ENCODE peak calls at places on chromosomes 7 and 10, in nine cellular contexts. U, W, R, Y, E, Z, J, V and A are unnamed samples.

GRCh38 chr10:97925308-97925938 is 75.8 kb downstream of the GOLGA7B start:
- DNase-seq in Z (no peak), U (no peak), V (no peak), Y (no peak), E (no peak), W (no peak), J (no peak), R (no peak), A (no peak)

GRCh38 chr10:63522129-63522687 is 1.0 kb downstream of the REEP3 start:
- DNase-seq in Y (no peak), J (no peak), W (no peak), U (peak), Z (peak), V (peak), R (no peak), E (no peak), A (peak)

GRCh38 chr7:75642810-75643486 is 95.8 kb downstream of the HIP1 start:
- DNase-seq in J (no peak), V (no peak), Z (peak), Y (no peak), W (no peak), E (peak), U (no peak), R (peak), A (peak)

GRCh38 chr10:86290933-86291615 is 75.5 kb downstream of the GRID1 start:
- DNase-seq in R (no peak), W (no peak), U (no peak), Y (no peak), Z (no peak), V (no peak), E (no peak), J (no peak), A (no peak)

GRCh38 chr7:14754631-14755030 is 147.9 kb downstream of the DGKB start:
- DNase-seq in W (no peak), R (no peak), E (peak), Y (no peak), V (no peak), Z (no peak), U (no peak), J (no peak), A (peak)

GRCh38 chr10:113449151-113449695 is 103.6 kb upstream of the HABP2 start:
- DNase-seq in V (no peak), J (no peak), R (no peak), U (no peak), Y (no peak), W (no peak), Z (no peak), E (no peak), A (no peak)

GRCh38 chr7:127946847-127947246 is 84.4 kb downstream of the LRRC4 start:
- DNase-seq in E (no peak), Y (no peak), R (no peak), V (no peak), Z (no peak), J (no peak), W (no peak), U (no peak), A (no peak)

GRCh38 chr10:73819513-73820093 is 8.2 kb upstream of the NDST2 start:
- DNase-seq in Z (no peak), U (no peak), E (no peak), J (no peak), V (no peak), W (no peak), R (no peak), Y (no peak), A (peak)

GRCh38 chr10:129712000-129712399 is 245.0 kb downstream of the MGMT start:
- DNase-seq in V (no peak), Y (no peak), U (no peak), E (no peak), R (no peak), J (no peak), Z (no peak), W (no peak), A (no peak)

GRCh38 chr10:113362645-113363091 is 190.2 kb upstream of the HABP2 start:
- DNase-seq in W (no peak), U (no peak), J (no peak), E (no peak), Y (no peak), R (no peak), V (no peak), Z (no peak), A (no peak)

GRCh38 chr10:132543916-132544743 is 6.5 kb downstream of the INPP5A start:
- DNase-seq in J (no peak), U (no peak), E (no peak), V (no peak), Y (peak), R (no peak), W (no peak), Z (no peak), A (no peak)

GRCh38 chr10:74150151-74151056 is at the start of gene AP3M1:
- DNase-seq in R (peak), Z (peak), V (peak), Y (no peak), J (peak), U (peak), W (peak), E (peak), A (no peak)

GRCh38 chr7:116999316-116999715 is 46.0 kb downstream of the ST7 start:
- DNase-seq in W (no peak), J (no peak), Y (no peak), Z (no peak), R (no peak), U (no peak), E (no peak), V (no peak), A (no peak)

GRCh38 chr10:110336111-110336721 is 31.5 kb upstream of the SMNDC1 start:
- DNase-seq in W (peak), J (no peak), Z (no peak), U (peak), E (peak), Y (peak), V (no peak), R (no peak), A (peak)

GRCh38 chr7:31811650-31812461 is 124.8 kb downstream of the PPP1R17 start:
- DNase-seq in Y (no peak), R (no peak), Z (peak), E (peak), U (no peak), V (no peak), J (no peak), W (no peak), A (peak)

GRCh38 chr7:49245062-49245461 is 320.7 kb downstream of the CDC14C start:
- DNase-seq in U (no peak), Z (no peak), V (no peak), E (no peak), J (no peak), R (no peak), W (no peak), Y (no peak), A (no peak)

GRCh38 chr7:139773372-139773771 is 4.4 kb downstream of the HIPK2 start:
- DNase-seq in V (no peak), Y (no peak), U (no peak), Z (no peak), J (no peak), W (no peak), R (no peak), E (no peak), A (no peak)

GRCh38 chr7:75019800-75020199 is 53.8 kb downstream of the RCC1L start:
- DNase-seq in Y (no peak), E (no peak), R (no peak), V (no peak), W (no peak), U (no peak), J (no peak), Z (no peak), A (no peak)

GRCh38 chr10:43890124-43890523 is 241.4 kb upstream of the ZNF32 start:
- DNase-seq in Y (no peak), U (no peak), Z (no peak), W (no peak), J (no peak), V (no peak), E (peak), R (no peak), A (peak)

GRCh38 chr7:22110227-22110839 is 164.6 kb upstream of the CDCA7L start:
- DNase-seq in W (peak), E (peak), V (peak), Y (peak), J (peak), R (peak), Z (peak), U (peak), A (peak)